ENCODE peak calls at places on chromosomes 16 and 17, in six cellular contexts. E is kidney, R is T-helper 2 cell, Z is astrocyte of the cerebellum, F is GDM1, V is GM19239. M is an unnamed sample.

GRCh38 chr17:6366144-6366755 is 68.7 kb downstream of the AIPL1 start:
- DNase-seq in E (no peak), V (no peak), Z (peak), R (no peak), F (no peak), M (no peak)

GRCh38 chr16:11257131-11257938 is 1.3 kb upstream of the SOCS1 start:
- DNase-seq in R (peak), E (peak), V (no peak), F (peak), Z (peak), M (peak)

GRCh38 chr16:48054881-48055601 is 100.8 kb downstream of the ABCC12 start:
- DNase-seq in V (peak), F (no peak), E (no peak), Z (peak), R (peak), M (no peak)

GRCh38 chr17:44589316-44590071 is 32.2 kb downstream of the FZD2 start:
- DNase-seq in Z (no peak), R (no peak), E (peak), F (no peak), V (no peak), M (no peak)

GRCh38 chr16:30667361-30667905 is 9.2 kb downstream of the FBRS start:
- DNase-seq in E (no peak), Z (no peak), F (no peak), R (no peak), V (no peak), M (no peak)

GRCh38 chr17:17091276-17091675 is 49.0 kb downstream of the MPRIP start:
- DNase-seq in R (no peak), V (no peak), F (no peak), Z (no peak), E (no peak), M (peak)

GRCh38 chr16:30688701-30689100 is 10.3 kb upstream of the SRCAP start:
- DNase-seq in V (no peak), E (no peak), F (no peak), Z (no peak), R (no peak), M (no peak)

GRCh38 chr17:56499799-56500388 is 93.6 kb upstream of the NOG start:
- DNase-seq in F (peak), R (peak), Z (no peak), V (no peak), E (no peak), M (no peak)

GRCh38 chr16:30874821-30875717 is 18.8 kb downstream of the BCL7C start:
- DNase-seq in V (peak), R (peak), F (peak), Z (peak), E (peak), M (peak)

GRCh38 chr16:56419740-56420548 is 5.4 kb downstream of the AMFR start:
- DNase-seq in F (no peak), E (no peak), Z (no peak), R (no peak), V (no peak), M (no peak)

GRCh38 chr17:77405867-77406513 is 265.2 kb downstream of the SEC14L1 start:
- DNase-seq in F (peak), Z (no peak), R (peak), V (no peak), E (no peak), M (peak)

GRCh38 chr16:66373667-66374066 is 7.2 kb downstream of the CDH5 start:
- DNase-seq in Z (no peak), F (no peak), E (no peak), V (no peak), R (no peak), M (no peak)

GRCh38 chr16:85056211-85056748 is 28.7 kb downstream of the KIAA0513 start:
- DNase-seq in F (no peak), V (no peak), Z (no peak), R (no peak), E (no peak), M (no peak)

GRCh38 chr17:65230040-65230439 is 92.9 kb downstream of the RGS9 start:
- DNase-seq in F (no peak), V (no peak), Z (no peak), R (peak), E (no peak), M (no peak)

GRCh38 chr16:23081675-23082119 is 67.6 kb downstream of the USP31 start:
- DNase-seq in F (no peak), Z (peak), E (no peak), V (no peak), R (no peak), M (no peak)

GRCh38 chr17:2889256-2889655 is 93.0 kb downstream of the RAP1GAP2 start:
- DNase-seq in Z (no peak), E (no peak), V (no peak), F (no peak), R (no peak), M (no peak)

GRCh38 chr16:27275394-27275793 is 6.8 kb upstream of the NSMCE1 start:
- DNase-seq in F (no peak), Z (no peak), V (no peak), E (no peak), R (no peak), M (no peak)

GRCh38 chr17:385195-385835 is 32.7 kb upstream of the RPH3AL start:
- DNase-seq in Z (no peak), V (no peak), E (peak), F (no peak), R (peak), M (peak)

GRCh38 chr17:82076785-82077591 is 11.4 kb upstream of the DUS1L start:
- DNase-seq in Z (no peak), R (no peak), V (no peak), F (no peak), E (no peak), M (no peak)

GRCh38 chr16:17365591-17366298 is 105.0 kb downstream of the XYLT1 start:
- DNase-seq in Z (no peak), E (no peak), F (no peak), R (no peak), V (no peak), M (no peak)

GRCh38 chr17:56629450-56630187 is 36.1 kb downstream of the NOG start:
- DNase-seq in E (no peak), V (no peak), Z (no peak), F (peak), R (no peak), M (no peak)

GRCh38 chr17:38750312-38751121 is 2.0 kb upstream of the PSMB3 start:
- DNase-seq in F (no peak), E (no peak), R (no peak), V (no peak), Z (no peak), M (peak)

GRCh38 chr16:57636184-57636583 is 7.8 kb downstream of the ADGRG1 start:
- DNase-seq in F (no peak), Z (no peak), R (no peak), V (no peak), E (no peak), M (no peak)

GRCh38 chr17:74854792-74855191 is 4.9 kb downstream of the GRIN2C start:
- DNase-seq in Z (no peak), V (no peak), F (no peak), R (no peak), E (no peak), M (no peak)

GRCh38 chr16:28292731-28293588 is 635 bp downstream of the SBK1 start:
- DNase-seq in Z (no peak), V (no peak), R (no peak), F (no peak), E (peak), M (peak)

GRCh38 chr17:53191878-53192277 is 630.8 kb upstream of the KIF2B start:
- DNase-seq in V (no peak), Z (no peak), R (no peak), F (no peak), E (no peak), M (no peak)

GRCh38 chr16:89442990-89443726 is 47.2 kb downstream of the ANKRD11 start:
- DNase-seq in R (no peak), V (no peak), Z (peak), E (no peak), F (no peak), M (peak)

GRCh38 chr16:77868478-77868877 is 80.1 kb downstream of the VAT1L start:
- DNase-seq in Z (no peak), V (peak), R (peak), F (no peak), E (no peak), M (no peak)

GRCh38 chr17:30363715-30364202 is 15.0 kb upstream of the CPD start:
- DNase-seq in E (peak), F (peak), V (peak), Z (no peak), R (peak), M (peak)

M was measured in spleen.